ENCODE peak calls at places on chromosomes 1 and 21, in ten cellular contexts. W is naive thymus-derived CD4-positive, alpha-beta T cell; G is endothelial cell; S is posterior vena cava; O is NCI-H2029; K is CD8-positive, alpha-beta T cell; I is NCI-H2081; T is ovary; M is tibial artery; C is stimulated activated CD4-positive, alpha-beta T cell treated with anti-CD3 and anti-CD28 coated beads, Interleukin-1b, Interleukin-23, amount 100 ng/mL, for 48 hours. N is an unnamed sample.

GRCh38 chr1:11749203-11749689 is 12.7 kb upstream of the C1orf167 start:
- DNase-seq in M (no peak), K (peak), G (peak), T (no peak), W (peak), O (peak), S (no peak), C (peak), I (no peak), N (peak)

GRCh38 chr1:53704804-53705445 is 34.0 kb downstream of the GLIS1 start:
- DNase-seq in I (no peak), S (no peak), T (no peak), W (no peak), C (no peak), G (no peak), O (no peak), M (no peak), K (no peak), N (no peak)

GRCh38 chr21:46604975-46605758 is at the start of gene S100B:
- DNase-seq in T (no peak), K (no peak), W (no peak), O (no peak), I (no peak), G (no peak), S (no peak), C (no peak), M (no peak), N (no peak)

GRCh38 chr1:206864939-206865671 is at the start of gene IL20:
- DNase-seq in I (peak), W (peak), S (peak), O (peak), G (peak), C (peak), K (peak), M (peak), T (no peak), N (peak)

GRCh38 chr1:226679853-226680516 is 59.1 kb downstream of the ITPKB start:
- DNase-seq in S (peak), O (no peak), W (peak), I (no peak), C (peak), M (peak), T (peak), G (peak), K (peak), N (peak)

GRCh38 chr1:235207202-235207565 is 46.1 kb upstream of the RBM34 start:
- DNase-seq in G (no peak), W (peak), O (no peak), S (no peak), K (peak), C (peak), I (no peak), T (no peak), M (no peak), N (no peak)

GRCh38 chr1:214542275-214543199 is 8.9 kb downstream of the PTPN14 start:
- DNase-seq in I (no peak), C (no peak), G (no peak), K (no peak), W (no peak), T (no peak), S (no peak), O (no peak), M (no peak), N (no peak)

GRCh38 chr1:47554901-47555300 is 117.1 kb downstream of the FOXD2 start:
- DNase-seq in T (no peak), G (no peak), W (no peak), C (no peak), S (no peak), M (no peak), K (no peak), O (no peak), I (no peak), N (no peak)

GRCh38 chr1:9737057-9737456 is 85.5 kb downstream of the PIK3CD start:
- DNase-seq in C (no peak), S (peak), W (no peak), K (no peak), I (no peak), G (no peak), M (no peak), O (no peak), T (no peak), N (no peak)

GRCh38 chr1:79010589-79010988 is 4.1 kb upstream of the ADGRL4 start:
- DNase-seq in K (no peak), M (no peak), I (no peak), T (no peak), W (no peak), C (no peak), G (no peak), S (no peak), O (no peak), N (no peak)

GRCh38 chr1:193629875-193630274 is 443.5 kb upstream of the B3GALT2 start:
- DNase-seq in I (no peak), C (no peak), K (no peak), W (no peak), G (no peak), S (no peak), O (no peak), T (no peak), M (no peak), N (no peak)

GRCh38 chr1:975896-976683 is 5.8 kb downstream of the PERM1 start:
- DNase-seq in C (peak), S (no peak), W (peak), K (peak), I (peak), M (peak), G (peak), O (peak), T (no peak), N (peak)

GRCh38 chr1:183310753-183311465 is 107.3 kb downstream of the NMNAT2 start:
- DNase-seq in C (peak), O (no peak), K (no peak), I (no peak), S (no peak), W (no peak), M (no peak), T (no peak), G (no peak), N (no peak)

GRCh38 chr1:115643636-115644035 is 1.9 kb downstream of the VANGL1 start:
- DNase-seq in O (no peak), T (no peak), W (no peak), M (no peak), G (no peak), C (no peak), S (no peak), K (no peak), I (no peak), N (no peak)

GRCh38 chr1:206674236-206674635 is 10.5 kb upstream of the MAPKAPK2 start:
- DNase-seq in I (no peak), G (no peak), K (no peak), T (no peak), S (no peak), O (no peak), W (no peak), M (no peak), C (no peak), N (no peak)

GRCh38 chr1:20702416-20702815 is 15.4 kb downstream of the KIF17 start:
- DNase-seq in T (no peak), G (no peak), S (no peak), K (no peak), O (no peak), I (no peak), W (no peak), C (no peak), M (no peak), N (no peak)

GRCh38 chr1:245837741-245838140 is 669.3 kb downstream of the SMYD3 start:
- DNase-seq in K (no peak), S (no peak), G (no peak), C (no peak), O (no peak), W (no peak), M (no peak), T (no peak), I (no peak), N (no peak)

GRCh38 chr1:59477286-59477685 is 180.4 kb downstream of the FGGY start:
- DNase-seq in O (no peak), W (no peak), G (no peak), S (no peak), K (no peak), M (no peak), I (no peak), T (no peak), C (peak), N (no peak)

GRCh38 chr1:175887981-175888428 is 144.6 kb upstream of the TNR start:
- DNase-seq in M (peak), W (no peak), G (peak), I (peak), K (no peak), T (no peak), S (no peak), C (peak), O (no peak), N (no peak)

GRCh38 chr21:25350056-25350455 is 257.2 kb downstream of the MRPL39 start:
- DNase-seq in C (peak), K (no peak), M (no peak), O (no peak), I (no peak), T (no peak), W (no peak), S (no peak), G (peak), N (no peak)

GRCh38 chr1:198472123-198472522 is 68.4 kb downstream of the ATP6V1G3 start:
- DNase-seq in I (no peak), S (no peak), M (no peak), C (no peak), O (no peak), T (no peak), G (no peak), K (no peak), W (no peak), N (no peak)

GRCh38 chr1:92482404-92482664 is 4.4 kb downstream of the GFI1 start:
- DNase-seq in C (no peak), W (no peak), T (no peak), S (no peak), M (no peak), G (no peak), K (no peak), I (no peak), O (no peak), N (no peak)

N was measured in prostate gland.